ENCODE peak calls at places on chromosomes 16 and 17, in seven cellular contexts. U is dorsolateral prefrontal cortex, S is pancreas, M is heart left ventricle, L is mammary epithelial cell, R is LNCaP clone FGC, Y is HL-60. P is an unnamed sample.

GRCh38 chr16:57610611-57611010 is 17.8 kb upstream of the ADGRG1 start:
- DNase-seq in U (peak; percentile 28), S (peak; percentile 13), M (no peak), L (no peak), R (no peak), Y (no peak), P (no peak)

GRCh38 chr17:75906143-75906884 is 1.6 kb upstream of the MRPL38 start:
- DNase-seq in U (no peak), S (no peak), M (no peak), L (no peak), R (no peak), Y (no peak), P (no peak)

GRCh38 chr16:72985148-72985882 is 62.6 kb downstream of the ZFHX3 start:
- DNase-seq in U (no peak), S (no peak), M (peak; percentile 67), L (no peak), R (no peak), Y (no peak), P (no peak)

GRCh38 chr17:47953945-47954344 is 3.7 kb downstream of the PRR15L start:
- DNase-seq in U (no peak), S (no peak), M (no peak), L (no peak), R (no peak), Y (no peak), P (no peak)

GRCh38 chr16:10080031-10080772 is 102.0 kb downstream of the GRIN2A start:
- DNase-seq in U (peak; percentile 84), S (peak; percentile 73), M (peak; percentile 37), L (peak; percentile 93), R (no peak), Y (no peak), P (peak; percentile 57)

GRCh38 chr16:4572715-4573114 is 16.6 kb downstream of the C16orf96 start:
- DNase-seq in U (peak; percentile 60), S (no peak), M (no peak), L (no peak), R (no peak), Y (no peak), P (no peak)

GRCh38 chr16:57245472-57246113 is 534 bp downstream of the ARL2BP start:
- DNase-seq in U (no peak), S (no peak), M (peak; percentile 44), L (peak; percentile 21), R (no peak), Y (no peak), P (peak; percentile 24)

GRCh38 chr17:622356-622755 is 92.3 kb downstream of the VPS53 start:
- DNase-seq in U (no peak), S (no peak), M (no peak), L (peak; percentile 57), R (no peak), Y (no peak), P (no peak)

GRCh38 chr17:72385482-72385881 is 264.7 kb downstream of the SOX9 start:
- DNase-seq in U (no peak), S (no peak), M (no peak), L (no peak), R (no peak), Y (no peak), P (no peak)

GRCh38 chr16:89920723-89921122 is 2.1 kb downstream of the MC1R start:
- DNase-seq in U (no peak), S (no peak), M (no peak), L (no peak), R (no peak), Y (no peak), P (no peak)

GRCh38 chr17:69819316-69820087 is 255.5 kb upstream of the KCNJ16 start:
- DNase-seq in U (no peak), S (no peak), M (no peak), L (no peak), R (no peak), Y (no peak), P (no peak)

GRCh38 chr17:57668332-57668731 is 76.8 kb downstream of the CCDC182 start:
- DNase-seq in U (no peak), S (peak; percentile 0), M (no peak), L (no peak), R (no peak), Y (no peak), P (no peak)

GRCh38 chr16:50245417-50246298 is 20.7 kb upstream of the ADCY7 start:
- DNase-seq in U (no peak), S (peak; percentile 45), M (peak; percentile 31), L (peak; percentile 87), R (no peak), Y (no peak), P (no peak)

GRCh38 chr17:37506678-37507077 is 17.0 kb downstream of the DUSP14 start:
- DNase-seq in U (peak; percentile 77), S (no peak), M (no peak), L (peak; percentile 26), R (no peak), Y (peak; percentile 13), P (no peak)

GRCh38 chr17:17423656-17424055 is 53.1 kb upstream of the MED9 start:
- DNase-seq in U (no peak), S (no peak), M (no peak), L (no peak), R (no peak), Y (no peak), P (no peak)

GRCh38 chr17:71224824-71225575 is 895.8 kb upstream of the SOX9 start:
- DNase-seq in U (no peak), S (peak; percentile 9), M (no peak), L (peak; percentile 25), R (no peak), Y (no peak), P (no peak)

GRCh38 chr16:68985855-68986254 is 119.6 kb upstream of the HAS3 start:
- DNase-seq in U (no peak), S (no peak), M (no peak), L (peak; percentile 95), R (no peak), Y (no peak), P (no peak)

GRCh38 chr17:82935944-82936767 is 96.3 kb upstream of the ZNF750 start:
- DNase-seq in U (peak; percentile 13), S (no peak), M (no peak), L (no peak), R (no peak), Y (no peak), P (no peak)

DNA sequence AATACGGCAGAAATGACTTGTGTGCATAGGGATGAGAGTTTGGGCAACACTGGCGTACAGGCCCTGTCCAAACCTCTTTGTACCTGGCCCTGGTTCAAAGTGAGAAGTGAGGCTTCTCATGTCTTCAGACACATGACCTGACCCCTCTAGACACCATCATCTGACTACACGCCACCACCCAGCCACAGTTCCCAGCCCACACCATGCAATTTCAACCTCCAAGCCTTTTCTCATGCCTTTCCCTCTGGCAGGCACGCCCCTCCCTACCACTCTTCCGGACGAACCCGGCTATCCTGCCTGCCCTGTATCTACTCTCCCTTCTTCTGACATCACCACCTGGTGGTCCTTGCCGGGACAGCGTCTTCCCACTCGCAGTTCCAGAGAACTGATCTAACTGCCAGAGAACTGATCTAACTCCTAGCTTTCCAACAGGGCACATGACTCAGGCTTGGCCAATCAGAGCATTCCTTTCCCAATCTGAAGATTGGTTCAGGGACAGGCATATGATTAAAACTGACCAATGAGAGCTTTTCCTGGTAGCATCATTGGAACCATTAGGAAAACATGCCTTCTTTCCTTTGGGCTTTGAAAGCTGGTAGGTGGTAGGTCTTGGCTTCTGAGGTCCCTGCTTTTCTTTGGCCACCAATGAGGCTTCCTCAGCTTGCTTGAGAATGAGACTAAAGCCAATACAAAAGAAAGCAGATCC is 27.0 kb upstream of the IL21R start:
- DNase-seq in U (no peak), S (peak; percentile 50), M (peak; percentile 55), L (peak; percentile 72), R (peak; percentile 1), Y (peak; percentile 82), P (peak; percentile 31)
- TF ChIP-seq CTCF in U (no peak), S (no peak), M (peak; percentile 39), L (peak; percentile 45), R (peak; percentile 38), Y (peak; percentile 21), P (peak; percentile 43)

GRCh38 chr17:15233971-15234370 is 31.2 kb downstream of the PMP22 start:
- DNase-seq in U (no peak), S (no peak), M (no peak), L (no peak), R (no peak), Y (no peak), P (no peak)

GRCh38 chr17:15232517-15232915 is 32.6 kb downstream of the PMP22 start:
- DNase-seq in U (no peak), S (no peak), M (peak; percentile 62), L (no peak), R (no peak), Y (no peak), P (no peak)

GRCh38 chr17:15231851-15232516 is 33.1 kb downstream of the PMP22 start:
- DNase-seq in U (peak; percentile 82), S (no peak), M (no peak), L (no peak), R (no peak), Y (no peak), P (no peak)

GRCh38 chr17:15230866-15231265 is 34.3 kb downstream of the PMP22 start:
- DNase-seq in U (no peak), S (no peak), M (no peak), L (no peak), R (no peak), Y (no peak), P (no peak)

DNA sequence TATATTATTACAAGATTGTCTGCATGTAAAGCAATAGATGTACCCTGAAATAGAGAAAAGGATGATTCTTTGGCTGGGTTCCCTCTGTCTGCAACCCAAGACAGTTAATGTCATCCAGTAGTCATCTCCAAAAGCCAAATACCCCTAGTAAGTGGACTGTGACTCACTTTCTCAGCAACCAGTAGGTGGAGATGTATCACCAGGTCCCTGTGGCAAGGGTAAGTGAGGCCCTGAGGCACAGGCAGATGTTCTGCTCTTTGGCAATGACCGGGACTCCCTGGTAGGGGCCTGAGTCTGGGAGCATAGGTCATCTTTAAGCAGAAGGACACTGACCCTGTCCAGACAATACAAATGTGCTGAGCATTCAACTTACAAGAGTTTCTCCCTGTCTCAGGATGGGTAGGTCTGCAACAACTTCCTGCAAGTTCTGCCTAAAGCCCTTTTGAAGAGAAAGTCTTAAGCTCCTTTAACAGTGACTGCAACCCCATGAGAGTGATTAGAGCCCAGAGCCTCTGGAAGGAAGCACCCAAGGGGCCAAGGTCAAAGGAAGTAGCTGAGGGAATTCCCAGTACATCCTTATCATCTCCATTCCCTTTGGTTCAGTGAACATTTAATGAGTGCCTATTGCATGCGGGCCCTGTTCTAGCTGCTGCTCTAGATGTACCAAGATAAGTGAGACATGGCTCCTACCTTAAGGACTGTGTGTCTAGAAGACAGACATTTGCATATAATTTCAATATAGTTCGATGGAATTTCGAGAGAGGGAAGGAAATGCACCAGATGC is 31.9 kb downstream of the PMP22 start:
- DNase-seq in U (no peak), S (no peak), M (no peak), L (peak; percentile 62), R (no peak), Y (no peak), P (no peak)
- TF ChIP-seq CTCF in U (peak; percentile 44), S (no peak), M (peak; percentile 29), L (peak; percentile 63), R (peak; percentile 29), Y (peak; percentile 22), P (no peak)

GRCh38 chr16:71540-72341 is 690 bp downstream of the RHBDF1 start:
- DNase-seq in U (no peak), S (peak; percentile 67), M (peak; percentile 82), L (peak; percentile 90), R (peak; percentile 96), Y (no peak), P (peak; percentile 97)
- TF ChIP-seq CTCF in U (no peak), S (no peak), M (no peak), L (peak; percentile 18), R (no peak), Y (no peak), P (no peak)

DNA sequence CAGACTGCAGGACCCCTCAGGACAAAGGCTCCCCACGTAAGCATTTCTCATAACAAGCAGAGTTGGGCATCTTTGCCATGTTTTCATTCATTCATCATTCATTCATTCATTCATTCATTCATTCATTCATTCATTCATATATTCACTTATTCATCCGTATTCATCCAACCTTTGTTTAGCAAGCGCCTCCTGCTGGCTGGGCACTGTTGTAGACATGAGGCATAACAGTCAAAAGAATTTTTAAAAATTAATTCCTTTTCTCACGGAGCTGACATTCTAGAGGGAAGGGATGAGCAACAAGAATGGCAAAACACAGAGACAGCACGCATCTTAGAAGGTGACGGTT is 351.7 kb upstream of the TNRC6C start:
- DNase-seq in U (no peak), S (no peak), M (no peak), L (no peak), R (no peak), Y (no peak), P (no peak)
- TF ChIP-seq CTCF in U (no peak), S (no peak), M (no peak), L (peak; percentile 3), R (peak; percentile 21), Y (no peak), P (no peak)

P was measured in prostate gland.